ENCODE peak calls at places on chromosomes 5 and 9, in five cellular contexts. R, F, U, H and E are unnamed samples.

GRCh38 chr9:84969736-84970135 is 300.2 kb downstream of the NTRK2 start:
- DNase-seq in R (no peak), F (no peak), U (no peak), H (no peak), E (no peak)

GRCh38 chr5:150999704-151000452 is 20.5 kb upstream of the GPX3 start:
- DNase-seq in R (no peak), F (no peak), U (no peak), H (no peak), E (no peak)

GRCh38 chr9:130668196-130668595 is 3.8 kb downstream of the PRDM12 start:
- DNase-seq in R (no peak), F (no peak), U (no peak), H (no peak), E (no peak)

GRCh38 chr5:58871648-58872242 is 288.9 kb downstream of the RAB3C start:
- DNase-seq in R (peak), F (no peak), U (no peak), H (no peak), E (no peak)

GRCh38 chr9:88523056-88523455 is 11.9 kb upstream of the NXNL2 start:
- DNase-seq in R (no peak), F (no peak), U (no peak), H (no peak), E (no peak)

GRCh38 chr5:22372376-22372775 is 480.8 kb downstream of the CDH12 start:
- DNase-seq in R (no peak), F (no peak), U (no peak), H (no peak), E (no peak)

GRCh38 chr9:132762896-132763295 is 92.6 kb downstream of the GTF3C4 start:
- DNase-seq in R (no peak), F (no peak), U (no peak), H (no peak), E (no peak)

GRCh38 chr9:89606049-89606481 is 1.3 kb downstream of the GADD45G start:
- DNase-seq in R (peak), F (no peak), U (peak), H (no peak), E (peak)

GRCh38 chr9:111501648-111502047 is 17.5 kb upstream of the ECPAS start:
- DNase-seq in R (no peak), F (no peak), U (no peak), H (no peak), E (no peak)

GRCh38 chr9:91146391-91147019 is 215.2 kb downstream of the AUH start:
- DNase-seq in R (no peak), F (no peak), U (no peak), H (no peak), E (no peak)

GRCh38 chr9:137138058-137138697 is 776 bp upstream of the GRIN1 start:
- DNase-seq in R (no peak), F (no peak), U (no peak), H (no peak), E (no peak)

GRCh38 chr5:132890817-132891216 is 17.3 kb downstream of the LEAP2 start:
- DNase-seq in R (no peak), F (no peak), U (no peak), H (no peak), E (no peak)

GRCh38 chr5:126656397-126657007 is 55.8 kb downstream of the PHAX start:
- DNase-seq in R (peak), F (no peak), U (no peak), H (no peak), E (no peak)

GRCh38 chr5:178322736-178323540 is 90.3 kb upstream of the PHYKPL start:
- DNase-seq in R (no peak), F (no peak), U (no peak), H (no peak), E (no peak)